ENCODE peak calls at places on chromosome 11, in five cellular contexts. T is HTR-8/SVneo; S is activated CD4-positive, alpha-beta memory T cell treated with anti-CD3 and anti-CD28 coated beads, Interleukin-2, amount 10 ng/mL, durations not matched to agents 7 days and 5 days; I is EL; W is pons. B is an unnamed sample.

GRCh38 chr11:61756452-61757212 is 4.2 kb downstream of the MYRF start:
- DNase-seq in S (peak; percentile 63), W (no peak), T (peak; percentile 68), I (peak; percentile 82), B (peak; percentile 83)

GRCh38 chr11:10116588-10116987 is 177.4 kb downstream of the SBF2 start:
- DNase-seq in W (no peak), S (no peak), T (no peak), I (no peak), B (no peak)

GRCh38 chr11:122365545-122366380 is 249.7 kb upstream of the BLID start:
- DNase-seq in W (no peak), T (no peak), I (no peak), S (no peak), B (no peak)

GRCh38 chr11:75547617-75548054 is 14.4 kb upstream of the SERPINH1 start:
- DNase-seq in W (no peak), S (no peak), T (peak; percentile 94), I (peak; percentile 74), B (peak; percentile 57)

GRCh38 chr11:65261591-65262380 is at the start of gene POLA2:
- DNase-seq in I (peak; percentile 97), T (peak; percentile 97), S (peak; percentile 96), W (peak; percentile 91), B (peak; percentile 96)

GRCh38 chr11:1271002-1271401 is 38.4 kb downstream of the TOLLIP start:
- DNase-seq in W (no peak), I (peak; percentile 7), T (no peak), S (no peak), B (no peak)

GRCh38 chr11:45655831-45656230 is 9.6 kb downstream of the CHST1 start:
- DNase-seq in T (no peak), W (no peak), S (no peak), I (no peak), B (no peak)

GRCh38 chr11:26365284-26365683 is 33.4 kb downstream of the ANO3 start:
- DNase-seq in T (no peak), I (no peak), W (no peak), S (no peak), B (no peak)